ENCODE peak calls at places on chromosomes 4 and X, in four cellular contexts. One of them, this sample, is unnamed. For H3K9me3, the result is how much of the 10 kb centered on the place peaks cover.

GRCh38 chrX:124194903-124195302 is 137.6 kb upstream of the TEX13D start:
- DNase-seq in endodermal cell: no peak
- DNase-seq in GM12878: no peak
- DNase-seq in kidney: no peak
- DNase-seq in this sample: no peak

GRCh38 chr4:143773998-143774898 is 73.8 kb upstream of the FREM3 start:
- DNase-seq in kidney: no peak
- DNase-seq in GM12878: peak
- DNase-seq in endodermal cell: peak
- DNase-seq in this sample: peak

GRCh38 chr4:122963222-122963621 is 40.8 kb upstream of the NUDT6 start:
- DNase-seq in kidney: no peak
- DNase-seq in GM12878: no peak
- DNase-seq in endodermal cell: no peak
- DNase-seq in this sample: peak

GRCh38 chrX:107684956-107685385 is 56.7 kb downstream of the PRPS1 start:
- DNase-seq in GM12878: no peak
- DNase-seq in endodermal cell: peak
- DNase-seq in kidney: peak
- DNase-seq in this sample: peak

GRCh38 chrX:44130189-44130588 is 157.0 kb upstream of the NDP start:
- DNase-seq in endodermal cell: no peak
- DNase-seq in kidney: no peak
- DNase-seq in GM12878: no peak
- DNase-seq in this sample: no peak

GRCh38 chrX:11351375-11352295 is 58.4 kb downstream of the AMELX start:
- DNase-seq in GM12878: no peak
- DNase-seq in endodermal cell: no peak
- DNase-seq in kidney: peak
- DNase-seq in this sample: peak

GRCh38 chrX:99522450-99522849 is 887.6 kb downstream of the PCDH19 start:
- DNase-seq in kidney: no peak
- DNase-seq in GM12878: no peak
- DNase-seq in endodermal cell: no peak
- DNase-seq in this sample: no peak

GRCh38 chr4:179804440-179804839 is 2362.2 kb upstream of the AGA start:
- DNase-seq in GM12878: no peak
- DNase-seq in kidney: peak
- DNase-seq in endodermal cell: no peak
- DNase-seq in this sample: no peak

GRCh38 chr4:150145090-150145949 is 67.1 kb downstream of the DCLK2 start:
- DNase-seq in GM12878: no peak
- DNase-seq in endodermal cell: peak
- DNase-seq in kidney: no peak
- DNase-seq in this sample: no peak

GRCh38 chr4:52172166-52172565 is 121.1 kb downstream of the SPATA18 start:
- DNase-seq in endodermal cell: no peak
- DNase-seq in kidney: no peak
- DNase-seq in GM12878: no peak
- DNase-seq in this sample: peak

GRCh38 chr4:115360441-115360840 is 247.0 kb upstream of the NDST4 start:
- DNase-seq in kidney: no peak
- DNase-seq in endodermal cell: no peak
- DNase-seq in GM12878: no peak
- DNase-seq in this sample: no peak

GRCh38 chr4:26140150-26140898 is 180.5 kb upstream of the RBPJ start:
- DNase-seq in endodermal cell: no peak
- DNase-seq in kidney: no peak
- DNase-seq in GM12878: no peak
- DNase-seq in this sample: no peak

GRCh38 chr4:10321931-10322330 is 135.3 kb downstream of the ZNF518B start:
- DNase-seq in GM12878: no peak
- DNase-seq in endodermal cell: no peak
- DNase-seq in kidney: no peak
- DNase-seq in this sample: no peak

GRCh38 chr4:60344908-60345307 is 855.2 kb upstream of the ADGRL3 start:
- DNase-seq in GM12878: no peak
- DNase-seq in kidney: no peak
- DNase-seq in endodermal cell: no peak
- DNase-seq in this sample: no peak

GRCh38 chrX:129956145-129956544 is 26.3 kb upstream of the BCORL1 start:
- DNase-seq in GM12878: no peak
- DNase-seq in endodermal cell: no peak
- DNase-seq in kidney: no peak
- DNase-seq in this sample: no peak

GRCh38 chr4:92387459-92388069 is 83.8 kb downstream of the GRID2 start:
- DNase-seq in endodermal cell: no peak
- DNase-seq in kidney: no peak
- DNase-seq in GM12878: peak
- DNase-seq in this sample: peak

GRCh38 chr4:173235050-173235449 is 66.4 kb downstream of the GALNT7 start:
- DNase-seq in GM12878: no peak
- DNase-seq in kidney: no peak
- DNase-seq in endodermal cell: no peak
- DNase-seq in this sample: no peak

GRCh38 chr4:79442422-79442821 is 34.4 kb upstream of the GK2 start:
- DNase-seq in kidney: no peak
- DNase-seq in endodermal cell: no peak
- DNase-seq in GM12878: no peak
- DNase-seq in this sample: no peak

GRCh38 chr4:99408346-99408745 is 26.8 kb downstream of the ADH7 start:
- DNase-seq in GM12878: no peak
- DNase-seq in kidney: no peak
- DNase-seq in endodermal cell: no peak
- DNase-seq in this sample: no peak

GRCh38 chr4:23937173-23937572 is 47.3 kb upstream of the PPARGC1A start:
- DNase-seq in kidney: no peak
- DNase-seq in GM12878: no peak
- DNase-seq in endodermal cell: no peak
- DNase-seq in this sample: no peak

GRCh38 chr4:64230709-64231310 is 178.4 kb downstream of the TECRL start:
- DNase-seq in endodermal cell: peak
- DNase-seq in kidney: no peak
- DNase-seq in GM12878: no peak
- DNase-seq in this sample: peak
- H3K9me3 ChIP-seq in endodermal cell: half or more
- H3K9me3 ChIP-seq in kidney: half or more
- H3K9me3 ChIP-seq in GM12878: under half
- H3K9me3 ChIP-seq in this sample: under half

GRCh38 chrX:106613277-106613676 is 1.5 kb downstream of the RADX start:
- DNase-seq in GM12878: no peak
- DNase-seq in endodermal cell: no peak
- DNase-seq in kidney: no peak
- DNase-seq in this sample: no peak
- H3K4me3 ChIP-seq in GM12878: peak
- H3K4me3 ChIP-seq in endodermal cell: no peak
- H3K4me3 ChIP-seq in kidney: peak
- H3K4me3 ChIP-seq in this sample: no peak

DNA sequence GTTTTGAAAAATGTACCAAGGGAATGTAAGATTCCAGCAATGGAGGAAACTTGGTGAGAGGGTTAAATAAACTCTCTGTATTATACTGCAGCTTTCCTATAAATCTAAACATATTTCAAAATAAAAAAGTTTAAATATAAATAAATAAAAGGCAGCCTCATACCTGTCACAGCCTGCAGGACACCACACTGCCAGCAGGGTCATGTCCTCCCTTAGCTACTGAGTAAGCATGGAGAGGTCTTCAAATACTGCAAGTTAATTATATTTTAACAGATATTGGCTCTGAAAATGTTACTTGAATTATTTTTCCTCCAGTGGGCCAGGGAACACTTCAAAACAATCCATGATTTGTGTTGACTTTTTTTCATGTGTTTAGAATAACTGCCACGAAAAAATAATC is 852.8 kb upstream of the PCDH7 start:
- DNase-seq in kidney: no peak
- DNase-seq in GM12878: no peak
- DNase-seq in endodermal cell: no peak
- DNase-seq in this sample: no peak
- H3K9me3 ChIP-seq in kidney: under half
- H3K9me3 ChIP-seq in GM12878: under half
- H3K9me3 ChIP-seq in endodermal cell: under half
- H3K9me3 ChIP-seq in this sample: under half

DNA sequence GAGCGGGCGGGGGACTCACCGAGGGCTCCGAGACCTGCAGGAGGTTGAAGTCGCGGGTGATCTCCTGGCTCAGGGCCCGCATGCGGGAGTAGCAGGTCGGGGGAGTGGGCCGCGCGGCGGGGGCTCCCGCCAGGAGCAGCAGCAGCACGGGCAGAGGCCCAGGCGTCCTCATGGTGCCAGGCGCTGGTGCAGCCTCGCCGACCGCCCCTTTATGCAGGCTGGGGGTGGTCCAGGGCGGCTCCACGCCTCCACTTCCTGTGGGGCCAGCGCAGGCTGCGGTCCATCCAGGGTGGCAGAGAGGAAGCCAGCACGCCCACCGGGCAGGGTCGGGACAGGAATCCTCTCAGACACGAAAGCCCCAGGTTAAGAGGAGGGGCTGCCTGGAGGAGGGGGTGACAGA is at the start of gene CYTL1:
- DNase-seq in kidney: no peak
- DNase-seq in endodermal cell: peak
- DNase-seq in GM12878: no peak
- DNase-seq in this sample: peak
- H3K4me3 ChIP-seq in kidney: no peak
- H3K4me3 ChIP-seq in endodermal cell: no peak
- H3K4me3 ChIP-seq in GM12878: no peak
- H3K4me3 ChIP-seq in this sample: no peak

DNA sequence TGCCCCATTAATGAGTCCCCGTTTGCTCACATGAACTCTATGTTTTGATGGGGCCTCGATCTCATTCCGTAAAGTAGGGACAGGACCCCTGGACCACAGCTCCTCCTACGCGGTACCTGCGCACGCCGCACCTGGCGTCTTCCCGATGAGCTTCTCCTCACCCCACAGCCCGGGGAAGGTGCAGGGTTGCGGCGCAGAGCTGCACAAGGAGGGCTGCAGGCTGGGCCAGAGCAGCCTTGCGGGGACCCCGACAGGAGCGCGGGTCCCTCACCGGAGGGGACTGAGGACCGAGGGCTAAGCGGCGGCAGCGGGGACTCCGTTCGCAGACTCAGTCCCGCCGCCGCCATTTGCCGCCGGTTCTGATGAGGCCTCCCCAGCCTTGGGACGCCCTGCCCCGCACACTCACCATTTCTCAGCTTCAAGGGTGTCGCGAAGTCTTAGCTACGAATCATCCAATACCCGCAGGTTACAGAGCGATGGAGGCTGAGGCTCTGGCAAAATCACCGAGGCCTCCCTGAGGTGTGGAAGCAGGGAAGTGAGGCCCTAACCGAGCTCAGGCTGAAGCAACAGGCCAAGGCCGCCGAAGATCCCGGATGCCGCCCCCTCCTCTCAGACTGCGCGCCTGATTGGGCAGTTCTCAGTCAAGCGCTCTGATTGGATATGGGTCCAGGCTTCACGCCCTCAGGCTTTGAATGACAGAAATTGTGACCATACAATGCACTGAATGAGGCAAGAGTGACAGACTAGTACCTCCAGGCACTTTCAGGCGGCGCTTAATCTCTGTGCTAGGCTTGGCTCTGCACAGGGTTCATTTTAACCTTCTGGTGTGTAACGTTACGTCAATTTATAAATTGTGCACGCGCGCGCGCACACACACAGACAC is 25.1 kb downstream of the ZNF721 start:
- DNase-seq in endodermal cell: peak
- DNase-seq in kidney: peak
- DNase-seq in GM12878: peak
- DNase-seq in this sample: peak
- H3K9me3 ChIP-seq in endodermal cell: under half
- H3K9me3 ChIP-seq in kidney: under half
- H3K9me3 ChIP-seq in GM12878: under half
- H3K9me3 ChIP-seq in this sample: under half

GRCh38 chrX:9538544-9539045 is 73.7 kb downstream of the TBL1X start:
- DNase-seq in GM12878: no peak
- DNase-seq in endodermal cell: peak
- DNase-seq in kidney: no peak
- DNase-seq in this sample: peak
- H3K4me3 ChIP-seq in GM12878: no peak
- H3K4me3 ChIP-seq in endodermal cell: no peak
- H3K4me3 ChIP-seq in kidney: no peak
- H3K4me3 ChIP-seq in this sample: no peak

GRCh38 chrX:116972362-116972761 is 509.6 kb upstream of the CT83 start:
- DNase-seq in kidney: no peak
- DNase-seq in endodermal cell: no peak
- DNase-seq in GM12878: no peak
- DNase-seq in this sample: no peak
- H3K9me3 ChIP-seq in kidney: under half
- H3K9me3 ChIP-seq in endodermal cell: under half
- H3K9me3 ChIP-seq in GM12878: under half
- H3K9me3 ChIP-seq in this sample: under half

DNA sequence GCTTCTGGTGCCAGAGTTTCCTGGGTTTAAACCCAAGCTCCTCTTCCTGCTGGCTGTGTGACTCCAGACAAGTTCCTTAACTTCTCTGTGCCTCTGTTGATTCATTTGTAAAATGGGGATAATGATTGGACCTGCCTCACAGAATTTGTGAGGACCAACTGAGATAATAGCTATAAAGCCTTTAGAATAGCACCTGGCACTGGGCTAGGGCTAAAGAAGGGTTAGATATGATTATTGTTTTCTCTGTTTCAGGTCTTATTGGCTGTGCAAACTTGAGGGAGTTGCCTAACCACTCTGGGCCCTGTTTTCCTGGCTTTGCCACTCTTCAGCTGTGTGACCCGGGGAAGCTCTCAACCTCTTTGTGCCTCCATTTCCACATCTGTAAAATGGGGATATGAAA is 37.8 kb downstream of the LGI2 start:
- DNase-seq in GM12878: no peak
- DNase-seq in endodermal cell: no peak
- DNase-seq in kidney: no peak
- DNase-seq in this sample: no peak
- H3K4me3 ChIP-seq in GM12878: no peak
- H3K4me3 ChIP-seq in endodermal cell: no peak
- H3K4me3 ChIP-seq in kidney: no peak
- H3K4me3 ChIP-seq in this sample: no peak

GRCh38 chrX:146581981-146582712 is 227.4 kb upstream of the CXorf51B start:
- DNase-seq in kidney: no peak
- DNase-seq in GM12878: no peak
- DNase-seq in endodermal cell: peak
- DNase-seq in this sample: no peak
- H3K9me3 ChIP-seq in kidney: under half
- H3K9me3 ChIP-seq in GM12878: under half
- H3K9me3 ChIP-seq in endodermal cell: under half
- H3K9me3 ChIP-seq in this sample: under half

GRCh38 chr4:184536070-184536880 is 61.9 kb upstream of the IRF2 start:
- DNase-seq in GM12878: no peak
- DNase-seq in endodermal cell: no peak
- DNase-seq in kidney: no peak
- DNase-seq in this sample: no peak
- H3K4me3 ChIP-seq in GM12878: peak
- H3K4me3 ChIP-seq in endodermal cell: peak
- H3K4me3 ChIP-seq in kidney: peak
- H3K4me3 ChIP-seq in this sample: peak